ENCODE peak calls at places on chromosomes 13 and 19, in nine cellular contexts. E is transverse colon, Y is GM12865, V is tibial nerve, M is upper lobe of right lung, O is fibroblast of mammary gland, T is psoas muscle, S is heart right ventricle, W is neural crest cell. F is an unnamed sample.

GRCh38 chr13:57946361-57946760 is 314.8 kb downstream of the PCDH17 start:
- DNase-seq in S (no peak), M (no peak), E (no peak), W (no peak), O (no peak), V (no peak), Y (peak; percentile 52), T (no peak), F (peak; percentile 9)

GRCh38 chr19:39246951-39247669 is 1.5 kb downstream of the IFNL4 start:
- DNase-seq in T (peak; percentile 42), W (peak; percentile 18), O (peak; percentile 8), S (no peak), V (no peak), Y (no peak), E (peak; percentile 16), M (peak; percentile 68), F (no peak)

GRCh38 chr19:15293751-15294505 is 38.4 kb downstream of the BRD4 start:
- DNase-seq in E (no peak), M (no peak), S (no peak), Y (no peak), W (no peak), V (no peak), T (no peak), O (peak; percentile 58), F (peak; percentile 49)

GRCh38 chr13:37375724-37376123 is 222.8 kb downstream of the POSTN start:
- DNase-seq in Y (no peak), E (no peak), S (no peak), T (no peak), M (no peak), W (no peak), V (no peak), O (peak; percentile 24), F (peak; percentile 18)

GRCh38 chr13:95813139-95813538 is 136.2 kb downstream of the DNAJC3 start:
- DNase-seq in Y (no peak), E (no peak), V (no peak), M (no peak), W (no peak), T (no peak), O (no peak), S (no peak), F (no peak)

GRCh38 chr19:17322854-17323253 is 11.8 kb downstream of the ANO8 start:
- DNase-seq in O (no peak), V (no peak), E (no peak), Y (no peak), S (no peak), W (no peak), M (no peak), T (no peak), F (no peak)

GRCh38 chr13:27080018-27080948 is 91.3 kb downstream of the USP12 start:
- DNase-seq in V (no peak), E (peak; percentile 9), M (no peak), S (no peak), Y (no peak), O (no peak), T (no peak), W (no peak), F (no peak)

GRCh38 chr13:42395066-42395821 is 123.3 kb downstream of the AKAP11 start:
- DNase-seq in E (no peak), W (no peak), S (no peak), O (no peak), T (no peak), V (no peak), Y (no peak), M (no peak), F (no peak)

GRCh38 chr13:39499580-39499979 is 103.4 kb downstream of the LHFPL6 start:
- DNase-seq in W (no peak), O (no peak), S (no peak), Y (no peak), T (no peak), M (no peak), V (no peak), E (no peak), F (no peak)

GRCh38 chr13:76654263-76654662 is 231.9 kb downstream of the KCTD12 start:
- DNase-seq in Y (no peak), W (no peak), M (no peak), V (no peak), S (no peak), E (no peak), T (no peak), O (no peak), F (no peak)

GRCh38 chr13:42553098-42554046 is 20.6 kb upstream of the TNFSF11 start:
- DNase-seq in M (no peak), V (no peak), Y (no peak), E (no peak), W (no peak), O (peak; percentile 89), S (no peak), T (no peak), F (peak; percentile 55)

GRCh38 chr19:4119763-4120162 is 4.2 kb downstream of the MAP2K2 start:
- DNase-seq in Y (no peak), M (no peak), S (no peak), T (no peak), V (no peak), W (no peak), E (no peak), O (no peak), F (no peak)

GRCh38 chr13:59447846-59448620 is 715.7 kb downstream of the DIAPH3 start:
- DNase-seq in W (no peak), O (no peak), V (no peak), Y (no peak), M (no peak), T (no peak), S (no peak), E (no peak), F (no peak)

GRCh38 chr19:42291437-42291815 is 10.5 kb upstream of the PRR19 start:
- DNase-seq in S (no peak), O (no peak), W (no peak), E (no peak), V (no peak), Y (no peak), M (no peak), T (no peak), F (no peak)

GRCh38 chr19:48271531-48272151 is 1.8 kb downstream of the ZNF114 start:
- DNase-seq in M (peak; percentile 74), T (peak; percentile 29), V (no peak), Y (peak; percentile 74), O (peak; percentile 48), E (peak; percentile 27), W (peak; percentile 58), S (peak; percentile 45), F (peak; percentile 50)

GRCh38 chr13:72694314-72694713 is 33.1 kb downstream of the MZT1 start:
- DNase-seq in E (no peak), O (no peak), Y (no peak), S (no peak), M (no peak), W (no peak), V (no peak), T (no peak), F (no peak)

GRCh38 chr13:72693832-72694231 is 33.6 kb downstream of the MZT1 start:
- DNase-seq in E (no peak), V (no peak), Y (no peak), W (no peak), S (no peak), M (no peak), T (no peak), O (no peak), F (no peak)

GRCh38 chr13:72698164-72698563 is 29.3 kb downstream of the MZT1 start:
- DNase-seq in V (no peak), T (no peak), W (no peak), S (no peak), M (no peak), E (no peak), Y (no peak), O (peak; percentile 17), F (no peak)

GRCh38 chr13:72692884-72693514 is 34.4 kb downstream of the MZT1 start:
- DNase-seq in Y (no peak), W (no peak), O (no peak), E (no peak), S (no peak), V (no peak), M (no peak), T (no peak), F (no peak)

GRCh38 chr13:72696590-72696989 is 30.8 kb downstream of the MZT1 start:
- DNase-seq in T (no peak), S (no peak), V (no peak), W (no peak), O (peak; percentile 24), E (no peak), Y (no peak), M (no peak), F (peak; percentile 13)
- TF ChIP-seq CTCF in T (no peak), S (peak; percentile 62), V (no peak), W (peak; percentile 63), O (peak; percentile 37), E (no peak), Y (no peak), M (peak; percentile 37), F (peak; percentile 42)

DNA sequence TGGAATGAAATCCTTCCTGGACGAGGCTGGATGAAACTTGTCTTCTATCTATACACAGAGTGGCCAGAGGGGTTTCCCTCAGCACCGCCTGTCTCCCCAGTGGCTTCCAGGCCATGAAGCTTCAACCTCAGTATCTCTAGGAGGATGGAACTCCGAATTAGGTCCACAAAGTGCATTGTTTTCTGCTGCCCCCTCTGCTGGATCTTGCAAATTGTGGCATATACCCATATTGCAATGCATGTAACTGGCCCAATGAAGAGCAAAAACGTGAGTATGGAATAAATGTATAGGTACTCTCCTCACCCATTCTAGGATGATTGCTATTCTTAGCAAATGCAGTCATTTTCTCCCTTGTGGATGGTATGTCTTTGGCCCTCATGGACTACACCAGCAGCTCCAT is 14.7 kb upstream of the LILRB4 start:
- DNase-seq in S (no peak), V (no peak), M (no peak), T (no peak), E (no peak), O (no peak), Y (peak; percentile 35), W (no peak), F (no peak)
- TF ChIP-seq CTCF in S (no peak), V (no peak), M (no peak), T (no peak), E (no peak), O (no peak), Y (peak; percentile 19), W (no peak), F (no peak)

GRCh38 chr13:33679658-33680012 is 138.3 kb upstream of the RFC3 start:
- DNase-seq in W (no peak), O (no peak), V (no peak), T (no peak), Y (no peak), M (no peak), S (no peak), E (no peak), F (no peak)
- TF ChIP-seq CTCF in W (no peak), O (no peak), V (no peak), T (no peak), Y (no peak), M (no peak), S (no peak), E (no peak), F (no peak)

GRCh38 chr19:13029893-13030292 is 34.6 kb downstream of the NFIX start:
- DNase-seq in E (peak; percentile 64), O (no peak), S (no peak), Y (peak; percentile 23), M (no peak), V (no peak), W (no peak), T (peak; percentile 53), F (peak; percentile 43)
- TF ChIP-seq CTCF in E (peak; percentile 59), O (peak; percentile 47), S (peak; percentile 56), Y (peak; percentile 34), M (peak; percentile 42), V (no peak), W (peak; percentile 35), T (peak; percentile 63), F (no peak)

GRCh38 chr13:114043421-114044053 is 69.7 kb upstream of the C13orf46 start:
- DNase-seq in M (peak; percentile 79), T (peak; percentile 81), V (peak; percentile 67), Y (peak; percentile 75), W (no peak), E (peak; percentile 67), S (no peak), O (peak; percentile 99), F (peak; percentile 52)
- TF ChIP-seq CTCF in M (peak; percentile 19), T (peak; percentile 24), V (no peak), Y (peak; percentile 23), W (no peak), E (no peak), S (peak; percentile 39), O (peak; percentile 36), F (no peak)

F was measured in MCF 10A.